ENCODE peak calls at places on chromosomes 11 and 22, in four cellular contexts. Q is CD4-positive, CD25-positive, alpha-beta regulatory T cell; U is BE2C; B is cardiac muscle cell. V is an unnamed sample.

GRCh38 chr11:130156108-130157022 is 3.2 kb upstream of the ST14 start:
- DNase-seq in Q (no peak), U (no peak), B (no peak), V (no peak)

GRCh38 chr11:95443386-95443785 is 212.4 kb upstream of the SESN3 start:
- DNase-seq in Q (peak; percentile 76), U (no peak), B (no peak), V (no peak)

GRCh38 chr11:69554849-69555248 is 73.4 kb downstream of the LINC01488 start:
- DNase-seq in Q (no peak), U (no peak), B (peak; percentile 21), V (no peak)

GRCh38 chr22:20131593-20131855 is at the start of gene ZDHHC8:
- DNase-seq in Q (peak; percentile 45), U (peak; percentile 53), B (peak; percentile 64), V (no peak)

GRCh38 chr22:46835288-46835687 is 72.8 kb downstream of the TBC1D22A start:
- DNase-seq in Q (no peak), U (no peak), B (no peak), V (no peak)

GRCh38 chr22:41369089-41369745 is 12.5 kb upstream of the TEF start:
- DNase-seq in Q (no peak), U (no peak), B (no peak), V (no peak)

GRCh38 chr22:50737728-50738648 is at the start of gene ACR:
- DNase-seq in Q (no peak), U (no peak), B (no peak), V (no peak)

GRCh38 chr22:50606561-50607365 is 6.2 kb downstream of the MAPK8IP2 start:
- DNase-seq in Q (no peak), U (no peak), B (no peak), V (peak; percentile 42)

GRCh38 chr22:49793296-49793695 is 34.4 kb downstream of the BRD1 start:
- DNase-seq in Q (no peak), U (peak; percentile 52), B (no peak), V (no peak)

GRCh38 chr11:3903207-3903896 is 47.9 kb downstream of the STIM1 start:
- DNase-seq in Q (peak; percentile 31), U (no peak), B (no peak), V (no peak)

GRCh38 chr22:49934144-49934890 is 15.9 kb downstream of the CRELD2 start:
- DNase-seq in Q (no peak), U (no peak), B (no peak), V (no peak)

GRCh38 chr11:13102865-13103539 is 93.9 kb downstream of the RASSF10 start:
- DNase-seq in Q (no peak), U (no peak), B (no peak), V (no peak)

GRCh38 chr11:17747131-17747955 is 12.8 kb downstream of the KCNC1 start:
- DNase-seq in Q (no peak), U (no peak), B (no peak), V (no peak)

GRCh38 chr11:67022961-67023956 is at the start of gene SYT12:
- DNase-seq in Q (peak; percentile 9), U (no peak), B (peak; percentile 43), V (no peak)

GRCh38 chr11:10002221-10002620 is 291.8 kb downstream of the SBF2 start:
- DNase-seq in Q (no peak), U (no peak), B (no peak), V (no peak)

GRCh38 chr11:35822815-35823495 is 120.9 kb upstream of the LDLRAD3 start:
- DNase-seq in Q (no peak), U (no peak), B (no peak), V (no peak)

GRCh38 chr22:50542416-50542927 is 3.2 kb upstream of the KLHDC7B start:
- DNase-seq in Q (no peak), U (no peak), B (no peak), V (no peak)

GRCh38 chr11:112320668-112321067 is 60.0 kb upstream of the PLET1 start:
- DNase-seq in Q (no peak), U (peak; percentile 63), B (peak; percentile 50), V (peak; percentile 79)

GRCh38 chr11:95877288-95877687 is 46.6 kb downstream of the MTMR2 start:
- DNase-seq in Q (no peak), U (no peak), B (no peak), V (no peak)

GRCh38 chr22:44180706-44181032 is at the start of gene PARVG:
- DNase-seq in Q (peak; percentile 76), U (no peak), B (peak; percentile 32), V (no peak)

GRCh38 chr11:82046778-82047177 is 686.9 kb downstream of the FAM181B start:
- DNase-seq in Q (no peak), U (no peak), B (no peak), V (no peak)

GRCh38 chr11:84465040-84465439 is 1162.1 kb downstream of the DLG2 start:
- DNase-seq in Q (no peak), U (peak; percentile 26), B (no peak), V (no peak)

GRCh38 chr11:96635655-96636054 is 245.8 kb downstream of the JRKL start:
- DNase-seq in Q (no peak), U (no peak), B (no peak), V (no peak)

GRCh38 chr22:32542332-32543019 is 67.9 kb downstream of the FBXO7 start:
- DNase-seq in Q (no peak), U (no peak), B (no peak), V (no peak)

GRCh38 chr11:10233581-10233980 is 60.4 kb downstream of the SBF2 start:
- DNase-seq in Q (no peak), U (no peak), B (no peak), V (no peak)

GRCh38 chr11:36455658-36456111 is 54.4 kb downstream of the TRAF6 start:
- DNase-seq in Q (no peak), U (peak; percentile 47), B (peak; percentile 18), V (no peak)

GRCh38 chr11:10087186-10087585 is 206.8 kb downstream of the SBF2 start:
- DNase-seq in Q (no peak), U (no peak), B (no peak), V (no peak)

GRCh38 chr22:49879871-49880270 is 26.2 kb downstream of the ZBED4 start:
- DNase-seq in Q (no peak), U (no peak), B (no peak), V (no peak)

GRCh38 chr22:22392131-22392530 is 116.4 kb downstream of the ZNF280B start:
- DNase-seq in Q (no peak), U (no peak), B (no peak), V (no peak)

GRCh38 chr11:58485961-58486360 is 21.9 kb downstream of the OR5B21 start:
- DNase-seq in Q (no peak), U (no peak), B (no peak), V (no peak)

GRCh38 chr11:57254631-57255030 is 17.6 kb upstream of the APLNR start:
- DNase-seq in Q (no peak), U (no peak), B (no peak), V (no peak)
- H3K27me3 ChIP-seq in Q (peaks cover 15% of the 10 kb centered on the region), U (no peaks in the 10 kb centered on the region), B (no peaks in the 10 kb centered on the region), V (peaks cover 5% of the 10 kb centered on the region)

GRCh38 chr11:128893578-128894295 is 2.6 kb downstream of the KCNJ5 start:
- DNase-seq in Q (no peak), U (no peak), B (no peak), V (no peak)
- H3K27me3 ChIP-seq in Q (peaks cover 19% of the 10 kb centered on the region), U (peaks cover 36% of the 10 kb centered on the region), B (no peaks in the 10 kb centered on the region), V (no peaks in the 10 kb centered on the region)

GRCh38 chr11:22780914-22781593 is 48.5 kb downstream of the SVIP start:
- DNase-seq in Q (peak; percentile 38), U (no peak), B (no peak), V (no peak)

GRCh38 chr11:22774716-22775115 is 54.9 kb downstream of the SVIP start:
- DNase-seq in Q (peak; percentile 34), U (no peak), B (no peak), V (no peak)

GRCh38 chr11:22775248-22775647 is 54.4 kb downstream of the SVIP start:
- DNase-seq in Q (no peak), U (no peak), B (no peak), V (no peak)

GRCh38 chr11:22778642-22779041 is 51.0 kb downstream of the SVIP start:
- DNase-seq in Q (peak; percentile 24), U (no peak), B (no peak), V (no peak)

GRCh38 chr11:22779850-22780249 is 49.8 kb downstream of the SVIP start:
- DNase-seq in Q (no peak), U (no peak), B (no peak), V (no peak)
- H3K27me3 ChIP-seq in Q (no peaks in the 10 kb centered on the region), U (no peaks in the 10 kb centered on the region), B (no peaks in the 10 kb centered on the region), V (no peaks in the 10 kb centered on the region)

GRCh38 chr11:79344765-79345164 is 96.1 kb downstream of the TENM4 start:
- DNase-seq in Q (no peak), U (no peak), B (no peak), V (no peak)
- H3K27me3 ChIP-seq in Q (no peaks in the 10 kb centered on the region), U (no peaks in the 10 kb centered on the region), B (no peaks in the 10 kb centered on the region), V (no peaks in the 10 kb centered on the region)

DNA sequence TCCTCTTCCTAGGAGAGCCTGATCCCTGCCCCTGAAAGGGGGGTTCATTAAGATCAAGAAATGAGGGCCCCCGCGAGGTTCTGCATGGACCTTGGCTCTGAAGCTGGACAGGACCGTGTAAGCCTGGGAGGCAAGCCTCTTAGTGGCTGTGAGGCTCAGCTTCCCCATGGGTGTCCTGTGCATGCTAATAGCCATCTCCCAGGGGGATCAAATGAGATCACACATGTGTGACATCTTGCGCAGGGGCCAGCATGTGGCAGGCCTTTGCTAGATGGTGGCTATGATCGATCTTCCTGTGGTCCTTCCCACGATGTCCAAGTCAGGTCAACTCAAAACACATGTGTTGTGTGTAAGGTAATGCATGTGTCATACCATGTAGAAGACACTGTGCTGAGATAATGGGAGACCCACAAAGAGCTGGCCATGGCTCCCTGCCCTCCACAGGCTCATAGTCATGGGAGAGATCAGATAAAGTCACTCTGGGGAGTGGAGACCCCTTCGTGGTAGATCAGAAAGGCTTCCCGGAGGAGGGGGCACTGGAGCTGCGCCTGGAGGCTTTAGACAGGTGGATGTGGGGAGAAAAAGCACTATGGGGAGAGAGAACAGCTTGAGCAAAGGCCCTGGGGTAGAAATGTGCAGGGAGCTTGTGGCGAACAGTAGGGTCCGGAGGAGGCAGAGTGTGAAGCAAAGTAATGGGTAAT is 3.7 kb downstream of the RAC2 start:
- DNase-seq in Q (no peak), U (no peak), B (no peak), V (peak; percentile 22)
- H3K27me3 ChIP-seq in Q (no peaks in the 10 kb centered on the region), U (no peaks in the 10 kb centered on the region), B (no peaks in the 10 kb centered on the region), V (no peaks in the 10 kb centered on the region)

DNA sequence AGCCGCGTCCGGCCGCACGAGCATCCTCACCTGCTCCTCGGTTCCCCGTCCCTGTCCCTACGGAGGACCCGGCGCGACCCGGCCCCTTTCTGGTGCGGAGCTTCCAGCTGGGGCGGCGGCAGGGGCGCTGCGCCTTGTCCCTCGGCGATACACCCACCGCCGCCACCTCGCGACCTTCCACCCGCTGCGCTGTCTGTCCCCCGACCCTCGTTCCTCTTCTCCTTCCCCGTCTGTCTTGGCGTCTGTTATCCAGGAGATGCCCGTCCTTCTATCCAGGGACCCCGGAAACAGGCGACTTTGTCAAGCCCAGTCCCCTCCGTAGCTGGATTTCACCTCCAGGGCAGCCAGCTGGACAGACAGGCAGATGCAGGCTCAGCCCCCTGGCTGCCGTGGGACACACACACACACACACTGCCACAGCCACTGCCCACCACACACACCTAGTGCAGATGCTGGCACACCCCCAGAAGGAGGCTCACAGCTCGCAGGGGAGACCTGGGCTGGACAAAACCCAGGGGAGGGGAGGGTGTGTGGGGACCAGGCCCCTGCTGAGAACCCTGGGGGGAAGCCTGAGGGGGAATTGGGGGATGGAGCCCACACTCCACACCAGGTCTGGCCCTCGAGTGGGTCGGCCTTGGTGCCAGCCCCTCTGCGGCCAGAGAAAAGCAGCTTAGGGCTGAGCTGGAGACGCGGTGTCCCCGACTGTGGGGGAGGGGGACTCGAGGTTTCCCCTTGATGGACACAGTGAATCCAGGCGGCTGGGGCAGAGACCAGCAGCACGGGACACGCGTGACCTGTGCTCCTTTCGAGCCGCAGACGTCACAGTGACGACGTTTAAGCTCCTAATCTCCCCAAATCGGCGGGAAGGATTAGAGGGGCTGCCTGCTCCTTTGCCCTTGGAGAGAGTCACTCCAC is 781 bp downstream of the DRD4 start:
- DNase-seq in Q (no peak), U (no peak), B (no peak), V (no peak)
- H3K27me3 ChIP-seq in Q (no peaks in the 10 kb centered on the region), U (peaks cover 5% of the 10 kb centered on the region), B (peaks cover 62% of the 10 kb centered on the region), V (no peaks in the 10 kb centered on the region)